ENCODE peak calls at places on chromosomes 1 and 21, in five cellular contexts. A is heart left ventricle, S is transverse colon, L is gastrocnemius medialis, O is uterus. T is an unnamed sample. For H3K36me3, the result is how much of the 10 kb centered on the place peaks cover.

GRCh38 chr21:41926068-41926806 is 27.6 kb downstream of the C2CD2 start:
- DNase-seq in L (no peak), A (no peak), S (no peak), O (no peak), T (peak)

GRCh38 chr21:31921079-31921478 is 48.3 kb downstream of the HUNK start:
- DNase-seq in O (no peak), S (no peak), L (no peak), A (no peak), T (no peak)

GRCh38 chr1:154360288-154360687 is 35.0 kb downstream of the ATP8B2 start:
- DNase-seq in S (no peak), O (no peak), L (no peak), A (no peak), T (no peak)

GRCh38 chr1:179921472-179921871 is 33.1 kb upstream of the CEP350 start:
- DNase-seq in L (no peak), A (no peak), O (no peak), S (no peak), T (no peak)

GRCh38 chr1:77143529-77144121 is 75.6 kb downstream of the PIGK start:
- DNase-seq in L (no peak), O (no peak), S (no peak), A (no peak), T (no peak)

GRCh38 chr1:237817277-237817676 is 73.4 kb downstream of the ZP4 start:
- DNase-seq in S (no peak), O (no peak), A (no peak), L (no peak), T (no peak)

GRCh38 chr1:60245371-60245770 is 171.8 kb upstream of the C1orf87 start:
- DNase-seq in A (no peak), L (no peak), S (no peak), O (no peak), T (no peak)

GRCh38 chr1:59703226-59703917 is 111.4 kb upstream of the HOOK1 start:
- DNase-seq in L (no peak), O (peak), S (no peak), A (no peak), T (no peak)

GRCh38 chr1:17356387-17356992 is 15.5 kb upstream of the PADI6 start:
- DNase-seq in S (no peak), A (no peak), O (no peak), L (no peak), T (no peak)

GRCh38 chr1:53599461-53599860 is 139.5 kb downstream of the GLIS1 start:
- DNase-seq in O (no peak), A (no peak), L (no peak), S (no peak), T (peak)

GRCh38 chr1:39573736-39574624 is 2.6 kb downstream of the PABPC4 start:
- DNase-seq in S (no peak), O (no peak), L (peak), A (peak), T (no peak)

GRCh38 chr1:1185101-1185765 is 11.6 kb downstream of the TTLL10 start:
- DNase-seq in L (no peak), A (no peak), S (no peak), O (no peak), T (no peak)

GRCh38 chr1:30462826-30463425 is 260.5 kb downstream of the MATN1 start:
- DNase-seq in O (no peak), S (no peak), L (no peak), A (no peak), T (no peak)

GRCh38 chr21:45572231-45572630 is 30.0 kb upstream of the SLC19A1 start:
- DNase-seq in L (no peak), O (no peak), A (no peak), S (no peak), T (no peak)

GRCh38 chr1:228013322-228014234 is 6.8 kb downstream of the WNT3A start:
- DNase-seq in S (no peak), L (peak), A (no peak), O (peak), T (peak)

GRCh38 chr1:154190550-154190949 is 1.4 kb downstream of the TPM3 start:
- DNase-seq in O (peak), S (no peak), A (no peak), L (peak), T (no peak)

GRCh38 chr1:57719274-57719673 is 295.4 kb upstream of the DAB1 start:
- DNase-seq in L (no peak), O (no peak), A (no peak), S (no peak), T (no peak)

GRCh38 chr1:39951951-39952350 is 3.0 kb upstream of the MFSD2A start:
- DNase-seq in L (no peak), O (no peak), A (no peak), S (no peak), T (no peak)

GRCh38 chr1:226708342-226708780 is 30.7 kb downstream of the ITPKB start:
- DNase-seq in S (no peak), L (peak), A (no peak), O (peak), T (no peak)

GRCh38 chr1:85289848-85290335 is 13.5 kb upstream of the BCL10 start:
- DNase-seq in L (no peak), S (no peak), O (no peak), A (no peak), T (no peak)

GRCh38 chr1:229895605-229896004 is 171.4 kb upstream of the GALNT2 start:
- DNase-seq in O (no peak), L (no peak), S (no peak), A (no peak), T (no peak)

GRCh38 chr1:200369706-200370105 is 40.1 kb downstream of the ZNF281 start:
- DNase-seq in O (no peak), L (no peak), A (no peak), S (no peak), T (no peak)

GRCh38 chr1:61133048-61134019 is 51.0 kb downstream of the NFIA start:
- DNase-seq in A (no peak), O (no peak), L (no peak), S (no peak), T (no peak)

GRCh38 chr21:23612210-23612609 is 1995.1 kb downstream of the MRPL39 start:
- DNase-seq in L (no peak), A (no peak), S (no peak), O (no peak), T (no peak)

GRCh38 chr1:200921571-200922110 is 26.9 kb downstream of the INAVA start:
- DNase-seq in L (no peak), S (no peak), O (no peak), A (no peak), T (no peak)

GRCh38 chr1:67748630-67749029 is 63.6 kb downstream of the GADD45A start:
- DNase-seq in O (no peak), A (no peak), L (no peak), S (no peak), T (peak)

GRCh38 chr1:204975568-204976235 is 67.3 kb upstream of the CNTN2 start:
- DNase-seq in A (peak), S (peak), L (no peak), O (no peak), T (peak)

GRCh38 chr1:170377896-170378634 is 153.9 kb upstream of the GORAB start:
- DNase-seq in A (no peak), L (no peak), O (no peak), S (no peak), T (no peak)

GRCh38 chr1:55478742-55479141 is 263.6 kb upstream of the USP24 start:
- DNase-seq in S (no peak), L (no peak), A (no peak), O (no peak), T (no peak)

GRCh38 chr1:116373451-116374339 is 651 bp downstream of the ATP1A1 start:
- DNase-seq in O (peak), S (peak), A (peak), L (peak), T (peak)
- TF ChIP-seq POLR2A in O (peak), S (peak), A (peak), L (peak), T (peak)

DNA sequence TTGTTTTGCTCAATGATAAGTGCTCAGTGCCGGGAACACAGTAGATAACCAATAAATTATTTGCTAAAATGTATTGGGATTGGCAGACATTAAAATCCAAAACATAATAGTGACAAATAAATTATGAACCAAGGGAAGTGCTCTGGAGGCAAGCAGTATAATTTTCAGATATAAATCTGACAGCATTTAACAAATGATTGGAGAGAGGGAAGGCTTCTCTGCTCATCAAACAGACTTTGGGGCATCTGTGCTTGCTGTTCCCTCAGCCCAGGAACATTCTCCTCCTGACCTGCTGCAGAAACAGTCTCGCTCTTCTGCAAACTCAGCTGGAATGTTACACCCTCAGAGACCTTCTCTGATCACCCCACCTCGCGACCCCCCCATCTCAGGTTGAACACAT is 2.2 kb downstream of the CD46 start:
- DNase-seq in A (no peak), S (no peak), L (no peak), O (no peak), T (no peak)
- H3K36me3 ChIP-seq in A (under half), S (under half), L (under half), O (under half), T (under half)

GRCh38 chr1:28108006-28108405 is 19.6 kb upstream of the EYA3 start:
- DNase-seq in L (no peak), S (no peak), A (no peak), O (no peak), T (peak)

GRCh38 chr1:28109639-28110038 is 21.2 kb upstream of the EYA3 start:
- DNase-seq in S (no peak), O (no peak), L (no peak), A (no peak), T (no peak)

GRCh38 chr1:28110555-28110954 is 22.1 kb upstream of the EYA3 start:
- DNase-seq in S (no peak), O (no peak), L (no peak), A (no peak), T (no peak)

GRCh38 chr1:28102169-28102568 is 13.8 kb upstream of the EYA3 start:
- DNase-seq in A (no peak), O (no peak), S (no peak), L (no peak), T (no peak)

GRCh38 chr1:28104866-28105467 is 16.6 kb upstream of the EYA3 start:
- DNase-seq in A (no peak), O (no peak), S (peak), L (no peak), T (peak)
- TF ChIP-seq POLR2A in A (no peak), O (no peak), S (peak), L (no peak), T (peak)

DNA sequence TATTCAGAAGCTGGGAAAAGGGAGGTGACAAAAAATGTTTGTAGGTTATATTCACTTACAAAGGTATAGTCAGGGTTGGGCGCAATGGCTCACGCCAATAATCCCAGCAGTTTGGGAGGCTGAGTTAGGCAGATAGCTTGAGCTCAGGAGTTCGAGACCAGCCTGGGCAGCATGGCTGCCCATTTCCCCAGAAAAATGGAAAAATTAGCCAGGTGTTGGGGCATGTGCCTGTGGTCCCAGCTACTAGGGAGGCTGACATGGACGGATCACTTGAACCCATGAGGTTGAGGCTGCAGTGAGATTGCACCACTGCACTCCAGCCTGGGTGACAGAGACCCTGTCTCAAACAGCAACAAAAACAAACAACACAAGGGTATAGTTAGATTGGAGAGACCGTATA is 3.0 kb downstream of the TIMM17A start:
- DNase-seq in S (no peak), A (no peak), L (no peak), O (no peak), T (no peak)
- H3K36me3 ChIP-seq in S (under half), A (half or more), L (half or more), O (under half), T (under half)

DNA sequence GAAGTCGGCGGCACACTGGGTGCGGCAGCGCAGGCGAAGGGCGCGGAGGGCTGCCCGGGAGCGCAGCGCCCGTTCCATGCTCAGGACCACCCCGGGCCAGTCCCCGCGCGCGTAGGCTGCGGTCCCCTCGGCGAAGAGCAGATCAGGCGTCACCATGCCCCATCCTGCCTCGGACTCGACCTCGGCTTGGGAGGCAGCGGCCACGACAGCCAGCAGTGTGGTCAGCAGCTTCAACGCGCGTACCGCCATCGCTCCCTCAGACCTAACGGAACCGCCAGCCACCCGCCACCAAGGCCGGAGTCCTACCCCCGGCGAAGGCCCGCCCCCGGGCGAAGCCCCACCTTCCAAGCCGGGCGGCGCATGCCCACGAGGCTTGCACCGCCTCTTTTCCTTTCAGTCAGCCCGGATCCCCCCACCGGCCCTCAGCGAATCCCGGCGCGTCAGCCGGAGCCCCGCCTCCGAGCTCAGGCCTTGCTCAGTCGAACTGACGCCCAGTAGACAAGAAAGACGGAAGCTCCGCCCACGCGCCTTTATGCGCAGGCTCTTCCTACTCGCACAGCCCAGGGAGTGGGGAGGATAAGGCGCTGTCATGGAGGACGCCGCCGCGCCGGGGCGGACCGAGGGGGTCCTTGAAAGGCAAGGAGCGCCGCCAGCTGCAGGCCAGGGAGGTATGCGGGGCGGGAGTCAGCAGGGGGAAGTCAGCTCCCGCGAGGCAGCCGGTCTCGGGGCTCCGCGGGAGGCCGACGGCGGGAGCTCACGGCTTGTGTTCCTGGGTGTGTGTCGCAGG is at the start of the genes C1orf50 and P3H1:
- DNase-seq in O (peak), L (peak), S (peak), A (peak), T (peak)
- TF ChIP-seq POLR2A in O (peak), L (peak), S (peak), A (peak), T (peak)

T was measured in body of pancreas.